ENCODE peak calls at places on chromosomes 3 and 15, in six cellular contexts. U, C, B, H, E and N are unnamed samples.

GRCh38 chr3:96843505-96844203 is 29.3 kb downstream of the EPHA6 start:
- DNase-seq in U (no peak), C (no peak), B (no peak), H (no peak), E (no peak), N (no peak)

GRCh38 chr3:101518421-101518871 is 5.4 kb upstream of the SENP7 start:
- DNase-seq in U (no peak), C (no peak), B (no peak), H (no peak), E (peak; percentile 26), N (no peak)

GRCh38 chr3:13689373-13690265 is 140.7 kb downstream of the FBLN2 start:
- DNase-seq in U (no peak), C (no peak), B (no peak), H (no peak), E (no peak), N (no peak)

GRCh38 chr3:55974421-55974820 is 487.3 kb upstream of the WNT5A start:
- DNase-seq in U (no peak), C (no peak), B (no peak), H (no peak), E (no peak), N (no peak)

GRCh38 chr3:16861432-16861831 is 23.3 kb upstream of the PLCL2 start:
- DNase-seq in U (no peak), C (no peak), B (no peak), H (no peak), E (no peak), N (no peak)

GRCh38 chr3:122679467-122680291 is 960 bp upstream of the PARP14 start:
- DNase-seq in U (peak; percentile 56), C (peak; percentile 72), B (peak; percentile 24), H (no peak), E (peak; percentile 10), N (peak; percentile 32)

GRCh38 chr15:74906450-74907276 is at the start of gene FAM219B:
- DNase-seq in U (peak; percentile 95), C (peak; percentile 96), B (peak; percentile 86), H (peak; percentile 95), E (peak; percentile 90), N (peak; percentile 98)

GRCh38 chr3:176916777-176917176 is 280.5 kb downstream of the TBL1XR1 start:
- DNase-seq in U (no peak), C (no peak), B (peak; percentile 55), H (no peak), E (no peak), N (peak; percentile 53)

GRCh38 chr3:77039606-77040553 is at the start of gene ROBO2:
- DNase-seq in U (no peak), C (no peak), B (no peak), H (peak; percentile 18), E (no peak), N (peak; percentile 4)

GRCh38 chr3:101340591-101340990 is 20.2 kb upstream of the IMPG2 start:
- DNase-seq in U (no peak), C (no peak), B (no peak), H (no peak), E (no peak), N (no peak)

GRCh38 chr3:110881069-110881468 is 190.5 kb upstream of the NECTIN3 start:
- DNase-seq in U (peak; percentile 69), C (no peak), B (peak; percentile 81), H (peak; percentile 22), E (peak; percentile 33), N (peak; percentile 64)

GRCh38 chr3:33063651-33064051 is 33.3 kb downstream of the GLB1 start:
- DNase-seq in U (peak; percentile 16), C (no peak), B (no peak), H (no peak), E (no peak), N (no peak)

GRCh38 chr3:194577985-194578905 is 55.0 kb downstream of the TMEM44 start:
- DNase-seq in U (peak; percentile 85), C (peak; percentile 90), B (no peak), H (no peak), E (peak; percentile 83), N (no peak)

GRCh38 chr3:128556949-128557348 is 63.9 kb upstream of the GATA2 start:
- DNase-seq in U (no peak), C (peak; percentile 53), B (no peak), H (no peak), E (no peak), N (no peak)

GRCh38 chr3:174355505-174355904 is 503.6 kb upstream of the NAALADL2 start:
- DNase-seq in U (no peak), C (no peak), B (no peak), H (no peak), E (peak; percentile 29), N (no peak)

GRCh38 chr3:181417748-181418147 is 294.0 kb upstream of the SOX2 start:
- DNase-seq in U (no peak), C (no peak), B (no peak), H (no peak), E (no peak), N (no peak)

GRCh38 chr3:157261000-157261399 is 101.1 kb upstream of the CCNL1 start:
- DNase-seq in U (no peak), C (no peak), B (peak; percentile 65), H (no peak), E (no peak), N (no peak)

GRCh38 chr3:156675744-156676466 is 1.5 kb downstream of the TIPARP start:
- DNase-seq in U (peak; percentile 78), C (peak; percentile 66), B (peak; percentile 38), H (peak; percentile 21), E (peak; percentile 75), N (peak; percentile 36)

GRCh38 chr3:93994056-93994455 is 14.1 kb downstream of the ARL13B start:
- DNase-seq in U (no peak), C (no peak), B (no peak), H (no peak), E (no peak), N (no peak)

GRCh38 chr15:87154771-87155170 is 1075.1 kb downstream of the AGBL1 start:
- DNase-seq in U (no peak), C (no peak), B (no peak), H (no peak), E (no peak), N (no peak)

GRCh38 chr3:61561374-61562041 is at the start of gene PTPRG:
- DNase-seq in U (peak; percentile 93), C (peak; percentile 96), B (peak; percentile 86), H (peak; percentile 91), E (peak; percentile 74), N (peak; percentile 89)

GRCh38 chr3:107989651-107990050 is 101.2 kb downstream of the CD47 start:
- DNase-seq in U (no peak), C (no peak), B (no peak), H (no peak), E (no peak), N (no peak)

GRCh38 chr15:26771168-26771916 is 1.5 kb downstream of the GABRB3 start:
- DNase-seq in U (peak; percentile 33), C (no peak), B (no peak), H (peak; percentile 39), E (no peak), N (peak; percentile 44)

GRCh38 chr3:52596658-52597265 is 60.4 kb downstream of the UQCC5 start:
- DNase-seq in U (no peak), C (no peak), B (no peak), H (no peak), E (no peak), N (no peak)

GRCh38 chr15:73959012-73959581 is 32.8 kb downstream of the LOXL1 start:
- DNase-seq in U (no peak), C (peak; percentile 20), B (no peak), H (no peak), E (no peak), N (no peak)

GRCh38 chr3:195154111-195154791 is 116.7 kb downstream of the XXYLT1 start:
- DNase-seq in U (no peak), C (no peak), B (no peak), H (no peak), E (no peak), N (no peak)

GRCh38 chr15:65408370-65409283 is 14.1 kb downstream of the IGDCC4 start:
- DNase-seq in U (no peak), C (no peak), B (no peak), H (no peak), E (no peak), N (peak; percentile 3)

GRCh38 chr3:66938338-66938963 is 59.7 kb upstream of the KBTBD8 start:
- DNase-seq in U (peak; percentile 43), C (no peak), B (no peak), H (no peak), E (peak; percentile 52), N (no peak)

GRCh38 chr3:119884161-119884557 is 102.3 kb downstream of the NR1I2 start:
- DNase-seq in U (no peak), C (no peak), B (no peak), H (no peak), E (no peak), N (no peak)

GRCh38 chr3:119885746-119886530 is 104.0 kb downstream of the NR1I2 start:
- DNase-seq in U (no peak), C (no peak), B (no peak), H (no peak), E (no peak), N (no peak)

GRCh38 chr3:119880966-119881365 is 99.1 kb downstream of the NR1I2 start:
- DNase-seq in U (no peak), C (no peak), B (no peak), H (no peak), E (no peak), N (no peak)

GRCh38 chr3:119883461-119884160 is 101.7 kb downstream of the NR1I2 start:
- DNase-seq in U (no peak), C (no peak), B (no peak), H (no peak), E (no peak), N (no peak)
- TF ChIP-seq CTCF in U (no peak), C (no peak), B (no peak), H (peak; percentile 23), E (peak; percentile 22), N (no peak)

GRCh38 chr3:87006844-87007439 is 16.0 kb upstream of the VGLL3 start:
- DNase-seq in U (no peak), C (no peak), B (no peak), H (no peak), E (peak; percentile 52), N (no peak)
- H3K27ac ChIP-seq in U (no peak overlapping the region), C (no peak overlapping the region), B (no peak overlapping the region), H (no peak overlapping the region), E (no peak overlapping the region), N (no peak overlapping the region)

DNA sequence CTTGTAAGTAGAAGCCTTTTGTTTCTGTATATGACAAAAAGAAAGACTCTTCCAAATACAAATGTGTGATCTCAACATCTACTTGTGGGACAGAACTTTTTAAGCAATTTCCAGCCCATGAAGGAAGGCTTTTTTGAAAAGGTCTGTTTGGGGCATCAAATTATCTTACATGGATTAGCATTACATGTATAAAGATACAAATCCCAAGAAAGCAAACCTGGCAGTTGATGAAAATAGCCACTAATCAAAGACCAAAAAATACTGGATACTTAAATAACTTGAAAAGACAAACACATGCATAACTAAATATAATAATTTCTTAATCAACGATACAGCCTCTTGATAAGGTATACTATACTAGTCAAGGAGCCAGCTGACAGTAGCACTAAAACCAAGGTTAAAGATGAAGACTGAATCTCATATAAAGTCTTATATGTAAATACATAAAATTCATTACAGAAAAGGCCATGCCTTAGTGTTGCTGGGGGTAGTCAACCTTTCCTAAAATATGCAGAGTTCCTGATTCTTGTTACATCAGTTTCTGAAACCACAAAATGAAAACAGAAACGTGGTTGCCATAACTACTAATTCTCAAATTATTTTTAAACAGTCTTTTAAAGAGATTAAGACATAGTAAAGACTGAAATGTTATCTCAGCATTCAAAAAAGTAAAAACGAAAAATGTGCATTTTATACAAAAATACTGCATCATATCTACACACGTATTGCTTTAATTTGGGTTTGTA is 2.0 kb downstream of the ANKRD28 start:
- DNase-seq in U (no peak), C (no peak), B (no peak), H (no peak), E (no peak), N (no peak)
- H3K4me1 ChIP-seq in U (peaks cover 58% of the 10 kb centered on the region), C (no peaks in the 10 kb centered on the region), B (peaks cover 4% of the 10 kb centered on the region), H (peaks cover 33% of the 10 kb centered on the region), E (peaks cover 45% of the 10 kb centered on the region), N (peaks cover 31% of the 10 kb centered on the region)

GRCh38 chr3:53677406-53677805 is 168.8 kb downstream of the CHDH start:
- DNase-seq in U (no peak), C (no peak), B (no peak), H (no peak), E (no peak), N (no peak)
- TF ChIP-seq CTCF in U (peak; percentile 26), C (no peak), B (no peak), H (peak; percentile 56), E (peak; percentile 19), N (no peak)